ENCODE peak calls at places on chromosomes 7 and 10, in eight cellular contexts. I is NCI-H446 treated with DMSO at 0.1 percent for 48 hours; A is Panc1; K is stimulated activated CD8-positive, alpha-beta memory T cell treated with anti-CD3 and anti-CD28 coated beads, Interleukin-15, amount 100 ng/mL, for 24 hours; U is GM20000; L is left ventricle myocardium superior; P is heart left ventricle; G is CD8-positive, alpha-beta T cell. Z is an unnamed sample.

GRCh38 chr10:90276894-90277447 is 575.6 kb downstream of the KIF20B start:
- DNase-seq in I (peak), A (no peak), K (no peak), U (no peak), L (no peak), P (no peak), G (no peak), Z (no peak)

GRCh38 chr7:47576031-47576908 is 5.6 kb downstream of the TNS3 start:
- DNase-seq in I (no peak), A (no peak), K (no peak), U (no peak), L (peak), P (peak), G (no peak), Z (no peak)

GRCh38 chr7:35971133-35971995 is 170.5 kb downstream of the SEPTIN7 start:
- DNase-seq in I (no peak), A (no peak), K (no peak), U (peak), L (peak), P (peak), G (no peak), Z (no peak)

GRCh38 chr10:114502071-114502470 is 97.8 kb upstream of the AFAP1L2 start:
- DNase-seq in I (no peak), A (no peak), K (no peak), U (no peak), L (no peak), P (no peak), G (no peak), Z (no peak)

GRCh38 chr7:125892434-125892833 is 962.8 kb upstream of the POT1 start:
- DNase-seq in I (no peak), A (no peak), K (no peak), U (no peak), L (no peak), P (no peak), G (no peak), Z (no peak)

GRCh38 chr7:98836811-98837631 is 32.8 kb downstream of the TMEM130 start:
- DNase-seq in I (no peak), A (no peak), K (no peak), U (peak), L (peak), P (no peak), G (no peak), Z (no peak)

GRCh38 chr10:76984559-76985443 is 652.8 kb downstream of the KCNMA1 start:
- DNase-seq in I (peak), A (peak), K (peak), U (peak), L (peak), P (peak), G (peak), Z (peak)

GRCh38 chr10:6215241-6215640 is 12.5 kb downstream of the PFKFB3 start:
- DNase-seq in I (no peak), A (no peak), K (no peak), U (no peak), L (peak), P (no peak), G (no peak), Z (no peak)

GRCh38 chr7:99579281-99579955 is 18.6 kb upstream of the TMEM225B start:
- DNase-seq in I (no peak), A (no peak), K (no peak), U (no peak), L (no peak), P (no peak), G (no peak), Z (no peak)

GRCh38 chr7:121500659-121501058 is 104.6 kb upstream of the FAM3C start:
- DNase-seq in I (no peak), A (no peak), K (no peak), U (no peak), L (no peak), P (no peak), G (no peak), Z (no peak)

GRCh38 chr10:23718946-23719345 is 280.1 kb downstream of the OTUD1 start:
- DNase-seq in I (no peak), A (no peak), K (no peak), U (no peak), L (no peak), P (no peak), G (no peak), Z (no peak)

GRCh38 chr10:94490789-94491039 is 54.9 kb upstream of the HELLS start:
- DNase-seq in I (no peak), A (no peak), K (no peak), U (no peak), L (no peak), P (no peak), G (no peak), Z (no peak)